ENCODE peak calls at places on chromosomes 12 and 14, in six cellular contexts. C, I, Z, S, K and H are unnamed samples. For H3K27me3, the result is how much of the 10 kb centered on the place peaks cover.

GRCh38 chr12:46841891-46842290 is 16.1 kb upstream of the SLC38A4 start:
- DNase-seq in S (no peak), C (no peak), Z (no peak), K (no peak), I (no peak), H (no peak)

GRCh38 chr14:67918838-67919237 is 99.3 kb downstream of the RAD51B start:
- DNase-seq in I (no peak), K (no peak), Z (no peak), C (no peak), S (no peak), H (no peak)

GRCh38 chr12:75684678-75685620 is 173.5 kb upstream of the KRR1 start:
- DNase-seq in S (no peak), Z (no peak), C (no peak), K (no peak), I (peak), H (no peak)

GRCh38 chr12:16389594-16389993 is 42.1 kb downstream of the MGST1 start:
- DNase-seq in C (no peak), I (peak), S (no peak), Z (no peak), K (no peak), H (no peak)

GRCh38 chr12:2348477-2348852 is 295.7 kb downstream of the CACNA1C start:
- DNase-seq in I (peak), Z (no peak), K (no peak), C (no peak), S (no peak), H (no peak)

GRCh38 chr14:95455246-95455645 is 61.2 kb downstream of the SYNE3 start:
- DNase-seq in Z (no peak), I (no peak), C (no peak), S (no peak), K (no peak), H (no peak)

GRCh38 chr14:36485773-36486172 is 34.3 kb downstream of the NKX2-1 start:
- DNase-seq in S (no peak), Z (no peak), I (no peak), C (no peak), K (no peak), H (no peak)

GRCh38 chr12:107275530-107275929 is 182.2 kb upstream of the CRY1 start:
- DNase-seq in C (no peak), S (no peak), Z (no peak), I (no peak), K (no peak), H (no peak)

GRCh38 chr14:100994082-100994481 is 90.6 kb upstream of the RTL1 start:
- DNase-seq in I (peak), S (no peak), C (no peak), K (no peak), Z (no peak), H (no peak)

GRCh38 chr12:113174461-113175384 is 10.6 kb downstream of the DDX54 start:
- DNase-seq in I (peak), S (peak), Z (peak), K (peak), C (no peak), H (peak)

GRCh38 chr12:125403145-125403789 is 338.0 kb downstream of the AACS start:
- DNase-seq in S (no peak), I (peak), K (no peak), C (no peak), Z (no peak), H (no peak)

GRCh38 chr12:737117-737739 is 15.2 kb upstream of the WNK1 start:
- DNase-seq in C (no peak), K (no peak), Z (no peak), I (no peak), S (no peak), H (no peak)

GRCh38 chr12:739349-739748 is 13.0 kb upstream of the WNK1 start:
- DNase-seq in I (no peak), S (no peak), C (no peak), K (no peak), Z (no peak), H (no peak)

GRCh38 chr12:738712-739111 is 13.7 kb upstream of the WNK1 start:
- DNase-seq in Z (no peak), I (no peak), C (no peak), S (no peak), K (no peak), H (no peak)

DNA sequence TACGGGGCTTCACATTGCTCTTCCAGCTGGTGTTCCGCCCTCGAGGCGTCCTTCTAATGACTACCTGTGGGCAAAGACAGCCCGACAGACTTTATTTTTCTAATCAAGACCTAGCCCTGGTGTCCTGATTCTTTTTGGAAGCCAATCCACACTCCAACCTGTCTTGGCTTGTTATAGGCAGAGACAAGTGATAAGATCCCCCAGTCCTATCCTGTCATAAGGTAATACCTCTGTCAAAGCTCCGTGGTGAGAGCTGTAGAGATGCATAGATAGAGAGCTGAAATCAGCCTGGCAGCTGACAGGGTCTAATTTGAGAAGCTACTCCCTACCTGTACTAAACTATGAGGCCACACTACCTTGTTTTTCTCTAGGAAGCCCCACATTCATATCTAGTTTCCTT is 11.5 kb upstream of the WNK1 start:
- DNase-seq in Z (no peak), S (no peak), I (no peak), C (no peak), K (no peak), H (no peak)
- H3K4me3 ChIP-seq in Z (no peak), S (no peak), I (no peak), C (no peak), K (no peak), H (no peak)

GRCh38 chr12:109914461-109914860 is 14.4 kb downstream of the TCHP start:
- DNase-seq in C (no peak), Z (no peak), S (no peak), I (no peak), K (no peak), H (no peak)

GRCh38 chr12:109915171-109916040 is 15.3 kb downstream of the TCHP start:
- DNase-seq in C (no peak), S (no peak), I (no peak), K (no peak), Z (no peak), H (no peak)

GRCh38 chr12:109912790-109913189 is 12.7 kb downstream of the TCHP start:
- DNase-seq in Z (no peak), I (no peak), S (no peak), K (no peak), C (no peak), H (no peak)

GRCh38 chr12:109910254-109910968 is 10.3 kb downstream of the TCHP start:
- DNase-seq in C (no peak), K (no peak), I (no peak), Z (no peak), S (no peak), H (no peak)

GRCh38 chr12:109910969-109911348 is 10.9 kb downstream of the TCHP start:
- DNase-seq in C (no peak), Z (no peak), I (peak), S (no peak), K (no peak), H (peak)
- TF ChIP-seq CTCF in C (peak), Z (no peak), I (peak), S (no peak), K (no peak), H (peak)

GRCh38 chr14:97177016-97177415 is 379.8 kb downstream of the VRK1 start:
- DNase-seq in C (no peak), I (no peak), S (no peak), K (no peak), Z (no peak), H (no peak)

GRCh38 chr14:97180304-97181200 is 383.4 kb downstream of the VRK1 start:
- DNase-seq in Z (no peak), K (no peak), I (no peak), S (no peak), C (no peak), H (no peak)

GRCh38 chr14:97177635-97178034 is 380.5 kb downstream of the VRK1 start:
- DNase-seq in I (no peak), Z (no peak), S (no peak), K (no peak), C (peak), H (no peak)

GRCh38 chr14:97178781-97179180 is 381.6 kb downstream of the VRK1 start:
- DNase-seq in Z (no peak), K (no peak), C (no peak), I (no peak), S (no peak), H (no peak)

DNA sequence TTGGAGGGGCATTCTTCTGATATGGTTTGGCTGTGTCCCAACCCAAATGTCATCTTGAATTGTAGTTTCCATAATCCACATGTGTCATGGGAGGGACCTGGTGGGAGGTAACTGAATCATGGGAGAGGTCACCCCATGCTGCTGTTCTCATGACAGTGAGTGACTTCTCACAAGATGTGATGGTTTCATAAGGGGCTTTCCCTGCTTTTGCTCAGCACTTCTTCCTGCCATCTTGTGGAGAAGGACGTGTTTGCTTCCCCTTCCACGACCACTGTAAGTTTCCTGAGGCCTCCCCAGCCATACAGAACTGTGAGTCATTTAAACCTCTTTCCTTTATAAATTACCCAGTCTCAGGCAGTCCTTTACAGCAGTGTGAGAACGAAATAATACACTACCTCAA is 382.4 kb downstream of the VRK1 start:
- DNase-seq in I (no peak), Z (no peak), S (no peak), C (no peak), K (no peak), H (no peak)
- H3K27me3 ChIP-seq in I (under half), Z (under half), S (under half), C (under half), K (under half), H (under half)

GRCh38 chr12:114501474-114501807 is 95.5 kb upstream of the TBX5 start:
- DNase-seq in C (no peak), Z (no peak), I (no peak), S (no peak), K (no peak), H (no peak)
- H3K4me3 ChIP-seq in C (no peak), Z (no peak), I (no peak), S (no peak), K (no peak), H (no peak)

GRCh38 chr12:22172501-22172900 is 126.5 kb downstream of the CMAS start:
- DNase-seq in I (no peak), Z (no peak), C (no peak), K (no peak), S (no peak), H (no peak)

GRCh38 chr12:22169281-22169824 is 123.3 kb downstream of the CMAS start:
- DNase-seq in Z (no peak), I (no peak), C (no peak), K (no peak), S (no peak), H (no peak)

GRCh38 chr12:22173154-22173553 is 127.1 kb downstream of the CMAS start:
- DNase-seq in S (no peak), Z (no peak), I (no peak), C (no peak), K (no peak), H (no peak)
- TF ChIP-seq CTCF in S (no peak), Z (no peak), I (no peak), C (no peak), K (no peak), H (no peak)

GRCh38 chr14:104390221-104390931 is 189.2 kb upstream of the C14orf180 start:
- DNase-seq in S (no peak), Z (no peak), I (no peak), C (no peak), K (no peak), H (no peak)
- H3K27me3 ChIP-seq in S (under half), Z (under half), I (under half), C (under half), K (under half), H (under half)